ENCODE peak calls at places on chromosomes 1 and 21, in four cellular contexts. One of them, this sample, is unnamed.

GRCh38 chr1:215957692-215958091 is 390.6 kb downstream of the KCTD3 start:
- DNase-seq in NCI-H2107: no peak
- DNase-seq in substantia nigra: no peak
- DNase-seq in choroid plexus epithelial cell: peak
- DNase-seq in this sample: no peak

GRCh38 chr1:212255705-212256307 is 29.4 kb upstream of the PPP2R5A start:
- DNase-seq in NCI-H2107: no peak
- DNase-seq in substantia nigra: no peak
- DNase-seq in choroid plexus epithelial cell: peak
- DNase-seq in this sample: no peak

GRCh38 chr1:53086504-53087070 is 24.6 kb downstream of the PODN start:
- DNase-seq in NCI-H2107: no peak
- DNase-seq in substantia nigra: no peak
- DNase-seq in choroid plexus epithelial cell: peak
- DNase-seq in this sample: no peak

GRCh38 chr1:86503477-86504129 is 34.9 kb downstream of the CLCA1 start:
- DNase-seq in NCI-H2107: no peak
- DNase-seq in substantia nigra: peak
- DNase-seq in choroid plexus epithelial cell: peak
- DNase-seq in this sample: no peak

GRCh38 chr1:202192770-202193613 is 607 bp upstream of the LGR6 start:
- DNase-seq in NCI-H2107: no peak
- DNase-seq in substantia nigra: peak
- DNase-seq in choroid plexus epithelial cell: peak
- DNase-seq in this sample: no peak

GRCh38 chr1:14969006-14969405 is 184.5 kb upstream of the TMEM51 start:
- DNase-seq in NCI-H2107: no peak
- DNase-seq in substantia nigra: no peak
- DNase-seq in choroid plexus epithelial cell: no peak
- DNase-seq in this sample: no peak

GRCh38 chr1:34984435-34985062 is 598 bp downstream of the TMEM35B start:
- DNase-seq in NCI-H2107: no peak
- DNase-seq in substantia nigra: no peak
- DNase-seq in choroid plexus epithelial cell: peak
- DNase-seq in this sample: no peak

GRCh38 chr1:162177126-162177525 is 107.6 kb downstream of the NOS1AP start:
- DNase-seq in NCI-H2107: no peak
- DNase-seq in substantia nigra: no peak
- DNase-seq in choroid plexus epithelial cell: no peak
- DNase-seq in this sample: no peak

GRCh38 chr1:59013276-59013927 is 229.6 kb upstream of the JUN start:
- DNase-seq in NCI-H2107: no peak
- DNase-seq in substantia nigra: no peak
- DNase-seq in choroid plexus epithelial cell: peak
- DNase-seq in this sample: no peak

GRCh38 chr1:17215545-17215890 is 10.6 kb downstream of the PADI1 start:
- DNase-seq in NCI-H2107: no peak
- DNase-seq in substantia nigra: no peak
- DNase-seq in choroid plexus epithelial cell: no peak
- DNase-seq in this sample: no peak

GRCh38 chr1:156797212-156797871 is 19.3 kb downstream of the SH2D2A start:
- DNase-seq in NCI-H2107: peak
- DNase-seq in substantia nigra: peak
- DNase-seq in choroid plexus epithelial cell: peak
- DNase-seq in this sample: no peak

GRCh38 chr1:159964144-159964543 is 10.1 kb upstream of the SLAMF9 start:
- DNase-seq in NCI-H2107: peak
- DNase-seq in substantia nigra: no peak
- DNase-seq in choroid plexus epithelial cell: no peak
- DNase-seq in this sample: peak

GRCh38 chr1:205375816-205376545 is 19.3 kb upstream of the KLHDC8A start:
- DNase-seq in NCI-H2107: peak
- DNase-seq in substantia nigra: peak
- DNase-seq in choroid plexus epithelial cell: peak
- DNase-seq in this sample: peak

GRCh38 chr1:241411056-241411775 is 54.2 kb upstream of the RGS7 start:
- DNase-seq in NCI-H2107: no peak
- DNase-seq in substantia nigra: no peak
- DNase-seq in choroid plexus epithelial cell: no peak
- DNase-seq in this sample: no peak

GRCh38 chr21:43983860-43984420 is 28.2 kb upstream of the TRAPPC10 start:
- DNase-seq in NCI-H2107: no peak
- DNase-seq in substantia nigra: no peak
- DNase-seq in choroid plexus epithelial cell: no peak
- DNase-seq in this sample: no peak

GRCh38 chr1:56688522-56689026 is 43.5 kb downstream of the PRKAA2 start:
- DNase-seq in NCI-H2107: no peak
- DNase-seq in substantia nigra: no peak
- DNase-seq in choroid plexus epithelial cell: peak
- DNase-seq in this sample: no peak